ENCODE peak calls at places on chromosomes 16 and 17, in seven cellular contexts. B is cardiac muscle cell, F is mammary epithelial cell, A is astrocyte of the cerebellum, T is thyroid gland, J is heart left ventricle, Q is AG09309. D is an unnamed sample.

GRCh38 chr17:74325743-74326379 is at the start of gene KIF19:
- DNase-seq in B (peak; percentile 22), T (peak; percentile 70), A (no peak), F (no peak), Q (no peak), J (peak; percentile 48), D (no peak)

GRCh38 chr17:4936436-4936835 is 3.4 kb downstream of the SLC25A11 start:
- DNase-seq in B (no peak), T (no peak), F (no peak), Q (no peak), J (no peak), A (no peak), D (no peak)

GRCh38 chr16:50304467-50305440 is 38.4 kb downstream of the ADCY7 start:
- DNase-seq in F (no peak), T (no peak), A (no peak), Q (no peak), B (no peak), J (no peak), D (no peak)

GRCh38 chr16:22300427-22301071 is 3.3 kb downstream of the POLR3E start:
- DNase-seq in J (peak; percentile 61), B (peak; percentile 71), T (peak; percentile 62), Q (peak; percentile 7), F (peak; percentile 39), A (no peak), D (no peak)

GRCh38 chr17:34306466-34306865 is 12.8 kb upstream of the CCL8 start:
- DNase-seq in Q (peak; percentile 59), F (no peak), A (peak; percentile 74), J (no peak), B (peak; percentile 88), T (peak; percentile 24), D (peak; percentile 37)

GRCh38 chr16:86471896-86472295 is 38.4 kb upstream of the FOXF1 start:
- DNase-seq in Q (no peak), A (no peak), T (no peak), B (no peak), J (no peak), F (no peak), D (no peak)

GRCh38 chr17:17810374-17811248 is 26.2 kb downstream of the SREBF1 start:
- DNase-seq in A (no peak), T (peak; percentile 86), Q (no peak), J (no peak), B (peak; percentile 66), F (no peak), D (no peak)

GRCh38 chr16:83301966-83302365 is 505.8 kb upstream of the HSBP1 start:
- DNase-seq in J (no peak), A (no peak), F (no peak), B (peak; percentile 18), Q (no peak), T (no peak), D (no peak)

GRCh38 chr17:66625321-66625767 is 209.6 kb upstream of the CACNG5 start:
- DNase-seq in Q (no peak), F (peak; percentile 19), B (peak; percentile 45), T (no peak), A (no peak), J (no peak), D (no peak)

GRCh38 chr17:13520899-13521572 is 80.7 kb downstream of the HS3ST3A1 start:
- DNase-seq in J (no peak), B (peak; percentile 89), F (peak; percentile 8), A (peak; percentile 98), Q (peak; percentile 79), T (no peak), D (no peak)

GRCh38 chr16:1413684-1414531 is 596 bp downstream of the UNKL start:
- DNase-seq in T (peak; percentile 67), J (no peak), Q (no peak), A (no peak), B (peak; percentile 62), F (peak; percentile 23), D (no peak)

GRCh38 chr17:47840742-47841487 is at the start of gene SCRN2:
- DNase-seq in J (peak; percentile 89), T (peak; percentile 92), F (peak; percentile 82), Q (no peak), A (peak; percentile 27), B (peak; percentile 86), D (no peak)

GRCh38 chr16:78183437-78183836 is 84.0 kb downstream of the WWOX start:
- DNase-seq in J (no peak), A (no peak), B (no peak), F (no peak), Q (no peak), T (no peak), D (no peak)

GRCh38 chr17:33603794-33604193 is 310.7 kb upstream of the ASIC2 start:
- DNase-seq in A (no peak), F (no peak), B (no peak), Q (no peak), J (no peak), T (no peak), D (no peak)

GRCh38 chr17:48247038-48247437 is 139.5 kb downstream of the SNX11 start:
- DNase-seq in Q (no peak), F (no peak), A (no peak), B (no peak), T (no peak), J (no peak), D (no peak)

GRCh38 chr17:48444531-48445247 is 14.7 kb upstream of the SKAP1 start:
- DNase-seq in J (no peak), T (no peak), Q (no peak), A (no peak), B (no peak), F (no peak), D (no peak)

GRCh38 chr17:76219670-76220383 is 20.5 kb downstream of the RNF157 start:
- DNase-seq in J (no peak), A (no peak), T (no peak), B (no peak), Q (no peak), F (no peak), D (no peak)

GRCh38 chr17:27459433-27459832 is 3.2 kb downstream of the KSR1 start:
- DNase-seq in F (no peak), A (no peak), J (no peak), T (peak; percentile 23), B (peak; percentile 52), Q (no peak), D (no peak)

GRCh38 chr16:3949287-3949686 is 68.8 kb upstream of the CREBBP start:
- DNase-seq in T (peak; percentile 53), Q (no peak), B (peak; percentile 45), J (peak; percentile 72), F (no peak), A (no peak), D (no peak)

GRCh38 chr16:23146877-23147601 is 2.2 kb downstream of the USP31 start:
- DNase-seq in T (no peak), A (no peak), J (no peak), Q (no peak), F (peak; percentile 56), B (no peak), D (no peak)

GRCh38 chr17:42323268-42323773 is 35.0 kb downstream of the STAT5A start:
- DNase-seq in Q (no peak), A (no peak), F (no peak), T (no peak), B (no peak), J (no peak), D (no peak)

GRCh38 chr17:42334667-42335066 is 46.4 kb downstream of the STAT5A start:
- DNase-seq in Q (no peak), T (no peak), F (no peak), B (no peak), J (no peak), A (no peak), D (no peak)

GRCh38 chr17:42333053-42333452 is 44.8 kb downstream of the STAT5A start:
- DNase-seq in T (no peak), A (no peak), F (no peak), B (no peak), J (no peak), Q (no peak), D (no peak)

GRCh38 chr17:42325026-42325425 is 36.7 kb downstream of the STAT5A start:
- DNase-seq in T (peak; percentile 64), B (peak; percentile 52), Q (peak; percentile 89), F (peak; percentile 95), J (no peak), A (peak; percentile 87), D (peak; percentile 64)

DNA sequence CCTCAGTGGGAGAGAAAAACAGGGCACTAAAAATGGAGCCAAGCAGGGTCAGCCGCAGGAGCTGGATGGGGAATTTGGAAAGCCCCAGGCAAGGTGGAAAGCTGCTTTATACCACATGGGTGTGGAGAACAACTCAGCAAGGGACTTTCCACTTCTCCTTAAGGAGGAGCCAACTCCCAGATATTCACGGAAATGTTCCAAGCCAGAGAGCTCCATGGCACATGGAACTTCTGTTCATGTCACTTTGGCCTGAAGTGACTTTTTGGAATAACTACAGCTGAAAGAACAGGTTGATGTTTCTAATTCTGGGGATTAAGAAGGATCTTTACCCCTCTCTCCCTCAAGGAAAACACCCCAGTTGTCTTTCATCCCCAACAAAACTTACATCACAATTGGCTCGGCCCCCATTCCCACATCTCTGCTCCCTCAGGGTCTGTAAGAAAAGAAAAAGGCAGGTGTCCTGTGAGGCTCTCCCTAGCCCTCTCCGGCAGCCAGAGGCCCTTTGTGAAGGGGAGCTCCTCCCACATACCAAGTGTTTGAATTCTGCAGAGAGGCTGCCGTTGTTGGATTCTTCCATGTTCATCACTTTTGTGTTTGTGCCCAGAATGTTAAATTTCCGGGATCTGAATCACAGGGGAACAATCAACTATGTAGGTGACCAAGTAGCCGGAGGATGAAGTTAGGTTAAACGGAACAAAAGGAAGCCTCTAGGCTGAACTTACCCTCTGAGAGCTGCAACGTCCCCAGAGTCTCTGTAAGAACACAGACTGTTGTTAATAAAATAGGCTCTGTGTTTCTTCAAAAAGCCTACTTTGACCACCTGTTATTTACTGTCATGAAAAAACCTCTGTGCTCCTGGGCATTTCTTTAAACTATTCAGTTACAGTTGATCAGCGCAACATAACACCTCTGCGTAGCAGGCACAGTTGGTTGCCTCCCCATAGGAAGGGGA is 41.0 kb downstream of the STAT5A start:
- DNase-seq in B (peak; percentile 58), A (peak; percentile 86), T (peak; percentile 65), F (peak; percentile 90), J (no peak), Q (no peak), D (peak; percentile 69)
- H3K4me3 ChIP-seq in B (no peak overlapping the region), A (no peak overlapping the region), T (no peak overlapping the region), F (no peak overlapping the region), J (no peak overlapping the region), Q (no peak overlapping the region), D (no peak overlapping the region)

DNA sequence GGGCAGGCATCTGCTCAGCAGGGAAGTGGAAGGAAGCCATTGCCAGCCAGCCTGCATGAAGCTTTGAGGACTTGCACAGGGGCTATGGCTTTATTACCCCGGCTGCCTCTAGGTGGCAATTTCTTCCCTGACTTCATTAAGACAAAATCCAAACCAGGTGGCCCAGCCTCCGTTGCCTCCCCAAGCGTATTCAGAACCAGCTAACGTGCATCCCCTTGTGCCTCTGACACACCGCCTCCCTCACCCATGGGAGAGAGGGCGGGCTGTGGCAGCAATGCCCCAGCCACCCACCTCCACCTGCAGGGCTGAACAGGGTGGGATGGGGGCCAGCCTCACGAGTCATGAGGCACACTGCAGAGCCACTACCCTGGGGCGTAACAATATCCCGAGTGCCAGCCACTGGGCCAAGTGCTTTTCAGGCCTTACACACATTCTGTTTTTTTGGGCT is 6.8 kb downstream of the KIFC3 start:
- DNase-seq in A (peak; percentile 40), T (peak; percentile 80), B (peak; percentile 67), F (peak; percentile 71), J (no peak), Q (no peak), D (no peak)
- TF ChIP-seq CTCF in A (peak; percentile 61), T (peak; percentile 47), B (peak; percentile 52), F (peak; percentile 37), J (peak; percentile 37), Q (peak; percentile 54), D (peak; percentile 60)

GRCh38 chr17:40779181-40779909 is 3.0 kb downstream of the KRT27 start:
- DNase-seq in J (no peak), A (no peak), T (peak; percentile 70), F (no peak), Q (no peak), B (no peak), D (no peak)
- H3K4me3 ChIP-seq in J (no peak overlapping the region), A (no peak overlapping the region), T (no peak overlapping the region), F (peak overlapping the region; percentile 32), Q (no peak overlapping the region), B (no peak overlapping the region), D (peak overlapping the region; percentile 45)

GRCh38 chr16:8935989-8936388 is 27.7 kb downstream of the USP7 start:
- DNase-seq in J (no peak), A (no peak), T (no peak), B (peak; percentile 10), F (no peak), Q (no peak), D (no peak)
- TF ChIP-seq CTCF in J (no peak), A (no peak), T (no peak), B (peak; percentile 10), F (no peak), Q (peak; percentile 39), D (peak; percentile 30)